ENCODE peak calls at places on chromosomes 11 and 22, in ten cellular contexts. N, U, I, B, D, S, A, Z, V and Y are unnamed samples.

GRCh38 chr22:19812910-19813309 is 41.8 kb downstream of the GNB1L start:
- DNase-seq in N (no peak), U (no peak), I (no peak), B (no peak), D (no peak), S (no peak), A (no peak), Z (no peak), V (no peak), Y (no peak)

GRCh38 chr11:12086271-12087074 is 23.9 kb upstream of the MICAL2 start:
- DNase-seq in N (peak; percentile 97), U (peak; percentile 89), I (no peak), B (peak; percentile 94), D (peak; percentile 79), S (no peak), A (peak; percentile 71), Z (peak; percentile 97), V (peak; percentile 63), Y (no peak)

GRCh38 chr22:37086184-37086583 is 23.3 kb downstream of the TMPRSS6 start:
- DNase-seq in N (no peak), U (no peak), I (no peak), B (no peak), D (no peak), S (no peak), A (no peak), Z (no peak), V (no peak), Y (no peak)

GRCh38 chr11:8083871-8084281 is 2.9 kb downstream of the TUB start:
- DNase-seq in N (no peak), U (no peak), I (no peak), B (no peak), D (no peak), S (no peak), A (no peak), Z (no peak), V (no peak), Y (no peak)

GRCh38 chr11:92948116-92948515 is 21.3 kb upstream of the MTNR1B start:
- DNase-seq in N (no peak), U (peak; percentile 41), I (no peak), B (no peak), D (no peak), S (no peak), A (no peak), Z (no peak), V (no peak), Y (no peak)

GRCh38 chr11:130095326-130095725 is 25.6 kb downstream of the APLP2 start:
- DNase-seq in N (no peak), U (no peak), I (no peak), B (no peak), D (no peak), S (no peak), A (no peak), Z (no peak), V (no peak), Y (no peak)

GRCh38 chr22:46076651-46077339 is 73.5 kb upstream of the PPARA start:
- DNase-seq in N (no peak), U (no peak), I (no peak), B (peak; percentile 73), D (no peak), S (no peak), A (peak; percentile 68), Z (no peak), V (no peak), Y (no peak)

GRCh38 chr11:8671242-8671641 is 11.2 kb downstream of the TRIM66 start:
- DNase-seq in N (peak; percentile 98), U (no peak), I (peak; percentile 90), B (peak; percentile 95), D (peak; percentile 54), S (no peak), A (peak; percentile 43), Z (peak; percentile 75), V (no peak), Y (no peak)

GRCh38 chr22:22161924-22162851 is 82.4 kb upstream of the VPREB1 start:
- DNase-seq in N (no peak), U (no peak), I (no peak), B (no peak), D (no peak), S (no peak), A (no peak), Z (no peak), V (no peak), Y (no peak)

GRCh38 chr11:73095613-73096012 is 46.5 kb downstream of the FCHSD2 start:
- DNase-seq in N (no peak), U (no peak), I (no peak), B (no peak), D (no peak), S (no peak), A (no peak), Z (no peak), V (no peak), Y (no peak)

GRCh38 chr11:88484873-88485621 is 147.5 kb upstream of the CTSC start:
- DNase-seq in N (no peak), U (peak; percentile 36), I (peak; percentile 27), B (no peak), D (no peak), S (peak; percentile 27), A (no peak), Z (peak; percentile 61), V (peak; percentile 45), Y (no peak)

GRCh38 chr11:9077164-9077563 is 14.2 kb downstream of the SCUBE2 start:
- DNase-seq in N (no peak), U (no peak), I (no peak), B (no peak), D (no peak), S (no peak), A (no peak), Z (no peak), V (no peak), Y (no peak)

GRCh38 chr11:31968774-31969433 is 122.0 kb upstream of the RCN1 start:
- DNase-seq in N (peak; percentile 75), U (no peak), I (no peak), B (peak; percentile 29), D (no peak), S (no peak), A (peak; percentile 33), Z (peak; percentile 52), V (no peak), Y (no peak)

GRCh38 chr11:1139441-1140066 is 18.2 kb upstream of the MUC5AC start:
- DNase-seq in N (no peak), U (no peak), I (no peak), B (peak; percentile 22), D (no peak), S (no peak), A (no peak), Z (no peak), V (no peak), Y (no peak)

GRCh38 chr11:2940166-2940929 is 11.1 kb upstream of the PHLDA2 start:
- DNase-seq in N (no peak), U (peak; percentile 50), I (no peak), B (no peak), D (no peak), S (peak; percentile 47), A (peak; percentile 72), Z (peak; percentile 91), V (peak; percentile 53), Y (no peak)

GRCh38 chr11:119055901-119056300 is 1.1 kb downstream of the HYOU1 start:
- DNase-seq in N (peak; percentile 31), U (peak; percentile 57), I (no peak), B (no peak), D (no peak), S (peak; percentile 20), A (no peak), Z (no peak), V (peak; percentile 42), Y (peak; percentile 12)

GRCh38 chr11:114034956-114035355 is 24.6 kb upstream of the ZBTB16 start:
- DNase-seq in N (no peak), U (no peak), I (no peak), B (no peak), D (no peak), S (no peak), A (no peak), Z (no peak), V (no peak), Y (no peak)

GRCh38 chr11:63563201-63564055 is at the start of gene PLAAT2:
- DNase-seq in N (no peak), U (no peak), I (no peak), B (no peak), D (no peak), S (no peak), A (no peak), Z (no peak), V (no peak), Y (no peak)

GRCh38 chr11:12411806-12412727 is 34.7 kb downstream of the PARVA start:
- DNase-seq in N (peak; percentile 96), U (peak; percentile 84), I (peak; percentile 63), B (peak; percentile 96), D (no peak), S (peak; percentile 61), A (peak; percentile 74), Z (peak; percentile 87), V (peak; percentile 56), Y (peak; percentile 7)

GRCh38 chr11:94666792-94667721 is 99.9 kb downstream of the PIWIL4 start:
- DNase-seq in N (no peak), U (no peak), I (no peak), B (no peak), D (no peak), S (no peak), A (no peak), Z (no peak), V (no peak), Y (no peak)

GRCh38 chr22:28741200-28741757 is 341 bp downstream of the CHEK2 start:
- DNase-seq in N (no peak), U (no peak), I (no peak), B (no peak), D (no peak), S (peak; percentile 13), A (no peak), Z (no peak), V (no peak), Y (no peak)

GRCh38 chr11:74449369-74449931 is 17.9 kb downstream of the KCNE3 start:
- DNase-seq in N (peak; percentile 69), U (peak; percentile 68), I (peak; percentile 35), B (peak; percentile 70), D (peak; percentile 2), S (peak; percentile 7), A (no peak), Z (peak; percentile 68), V (peak; percentile 57), Y (peak; percentile 68)

GRCh38 chr11:85752890-85753581 is 57.9 kb downstream of the SYTL2 start:
- DNase-seq in N (no peak), U (no peak), I (no peak), B (no peak), D (no peak), S (peak; percentile 78), A (no peak), Z (no peak), V (no peak), Y (peak; percentile 98)